ENCODE peak calls at places on chromosome 21, in five cellular contexts. O is endothelial cell of umbilical vein, T is GM23338, A is fibroblast of lung, V is A673. C is an unnamed sample.

GRCh38 chr21:39581414-39581813 is 31.3 kb upstream of the B3GALT5 start:
- DNase-seq in V (no peak), A (no peak), O (no peak), T (peak; percentile 67), C (no peak)

GRCh38 chr21:35222541-35222941 is 173.4 kb upstream of the RUNX1 start:
- DNase-seq in O (peak; percentile 40), T (no peak), V (no peak), A (no peak), C (no peak)

GRCh38 chr21:38831526-38832467 is 26.1 kb downstream of the ETS2 start:
- DNase-seq in V (peak; percentile 60), A (peak; percentile 100), O (peak; percentile 18), T (no peak), C (peak; percentile 98)

GRCh38 chr21:16424331-16424749 is 694.6 kb downstream of the USP25 start:
- DNase-seq in V (no peak), T (no peak), A (peak; percentile 26), O (peak; percentile 77), C (peak; percentile 52)

GRCh38 chr21:32572574-32573420 is 12.5 kb downstream of the TCP10L start:
- DNase-seq in A (no peak), V (no peak), O (no peak), T (no peak), C (peak; percentile 66)

GRCh38 chr21:36245649-36246048 is 74.3 kb upstream of the MORC3 start:
- DNase-seq in V (no peak), O (no peak), A (no peak), T (peak; percentile 31), C (no peak)

GRCh38 chr21:33259428-33259827 is 6.7 kb upstream of the IL10RB start:
- DNase-seq in V (no peak), O (no peak), A (peak; percentile 53), T (no peak), C (peak; percentile 63)

GRCh38 chr21:38424333-38424732 is 73.9 kb downstream of the ERG start:
- DNase-seq in V (no peak), O (no peak), A (no peak), T (no peak), C (no peak)

GRCh38 chr21:42565206-42565810 is 51.7 kb downstream of the SLC37A1 start:
- DNase-seq in T (no peak), A (no peak), V (no peak), O (no peak), C (no peak)

GRCh38 chr21:27795418-27795817 is 828.5 kb upstream of the ADAMTS5 start:
- DNase-seq in O (no peak), T (no peak), V (no peak), A (no peak), C (no peak)
- TF ChIP-seq EZH2 in O (no peak), T (no peak), V (no peak), A (no peak), C (no peak)

DNA sequence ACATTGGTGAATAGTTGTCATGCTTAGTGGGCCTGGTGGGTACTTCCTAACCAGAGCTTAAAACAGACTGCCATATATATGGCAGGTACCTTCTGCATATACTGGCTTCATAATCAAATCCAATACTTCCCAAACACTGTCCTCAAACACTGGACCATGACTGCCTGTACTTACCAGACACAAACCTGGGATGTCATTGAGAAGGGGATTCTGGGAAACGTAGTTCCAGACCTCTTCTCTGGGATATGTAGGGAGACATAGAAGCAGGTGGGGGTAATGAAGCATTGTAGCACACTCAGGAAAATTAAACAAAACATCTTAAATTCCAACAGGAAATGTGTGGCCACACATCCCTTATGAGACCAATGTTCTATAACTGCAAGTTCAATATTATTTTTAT is 76.5 kb upstream of the ADAMTS5 start:
- DNase-seq in A (no peak), O (no peak), V (no peak), T (peak; percentile 32), C (no peak)
- TF ChIP-seq EZH2 in A (no peak), O (no peak), V (no peak), T (no peak), C (no peak)

DNA sequence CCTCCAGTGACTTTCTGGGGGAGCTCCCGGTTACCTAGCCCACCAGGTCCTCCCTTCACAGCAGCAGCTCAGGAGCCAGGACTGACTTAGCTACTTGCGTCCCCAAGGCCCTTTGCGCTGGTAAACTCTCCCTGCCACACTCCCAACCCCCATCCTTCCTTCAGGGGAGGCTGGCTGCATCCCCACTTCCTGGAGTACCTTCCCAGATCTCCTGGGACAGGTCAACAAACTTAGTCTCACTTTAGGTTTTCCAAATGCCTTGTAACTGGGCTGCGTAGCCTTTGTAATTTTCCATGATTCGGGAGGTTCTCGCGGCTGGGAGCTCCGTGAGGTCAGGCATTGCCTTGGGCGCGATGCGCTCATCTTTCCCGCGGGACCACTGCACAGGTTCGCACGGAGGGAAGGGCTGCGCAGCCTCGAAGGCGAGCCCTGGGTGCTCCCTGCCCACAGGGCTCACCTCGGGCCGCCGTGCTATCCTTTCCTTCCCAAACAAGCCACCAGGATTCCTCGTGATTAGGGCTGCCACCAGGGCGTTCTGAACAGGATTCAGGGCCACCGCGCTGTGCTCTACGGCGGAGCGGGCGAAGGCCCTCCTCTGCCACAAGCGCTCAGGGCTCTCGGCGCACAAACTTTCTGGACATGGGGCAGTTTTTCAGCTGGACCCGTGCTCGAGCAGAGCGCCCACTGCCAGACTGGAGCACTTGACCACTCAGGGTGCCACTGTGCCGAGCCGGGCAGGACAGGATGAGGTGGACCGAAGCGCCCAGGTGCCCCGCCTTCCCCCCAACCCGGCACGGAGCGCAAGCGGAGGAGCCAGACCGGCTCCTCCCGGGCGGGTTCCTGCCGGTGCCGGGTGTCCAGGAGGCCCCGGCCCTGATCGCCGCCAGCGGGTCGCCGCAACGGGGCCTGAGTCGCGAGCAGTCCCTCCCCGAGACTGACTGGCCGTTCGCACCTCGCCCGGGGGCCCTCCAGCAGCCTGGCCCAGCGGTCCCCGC is 1.1 kb downstream of the TMPRSS2 start:
- DNase-seq in T (peak; percentile 63), O (no peak), V (no peak), A (no peak), C (peak; percentile 21)
- TF ChIP-seq EZH2 in T (peak; percentile 26), O (peak; percentile 30), V (peak; percentile 40), A (peak; percentile 59), C (peak; percentile 10)

GRCh38 chr21:41508415-41509205 is 652 bp upstream of the TMPRSS2 start:
- DNase-seq in T (peak; percentile 65), O (no peak), A (no peak), V (no peak), C (no peak)
- TF ChIP-seq EZH2 in T (no peak), O (no peak), A (no peak), V (no peak), C (peak; percentile 59)

GRCh38 chr21:45226540-45227326 is 61.0 kb downstream of the POFUT2 start:
- DNase-seq in O (no peak), T (no peak), V (no peak), A (no peak), C (peak; percentile 41)

GRCh38 chr21:45225041-45225740 is 62.5 kb downstream of the POFUT2 start:
- DNase-seq in A (no peak), T (no peak), O (no peak), V (no peak), C (no peak)

GRCh38 chr21:45227735-45228134 is 60.0 kb downstream of the POFUT2 start:
- DNase-seq in T (peak; percentile 19), O (no peak), A (no peak), V (no peak), C (no peak)

GRCh38 chr21:45224189-45224938 is 63.3 kb downstream of the POFUT2 start:
- DNase-seq in T (no peak), O (no peak), V (peak; percentile 10), A (peak; percentile 19), C (no peak)

GRCh38 chr21:45225741-45226327 is 61.9 kb downstream of the POFUT2 start:
- DNase-seq in T (no peak), O (no peak), V (no peak), A (peak; percentile 11), C (no peak)
- TF ChIP-seq EZH2 in T (no peak), O (no peak), V (no peak), A (peak; percentile 24), C (no peak)